ENCODE peak calls at places on chromosomes 4 and X, in five cellular contexts. F is Calu3, Z is neural progenitor cell, U is amniotic stem cell, I is upper lobe of right lung. Y is an unnamed sample.

GRCh38 chr4:167290684-167291083 is 56.4 kb upstream of the SPOCK3 start:
- DNase-seq in I (no peak), Z (peak; percentile 29), U (peak; percentile 26), F (no peak), Y (peak; percentile 65)

GRCh38 chr4:3827616-3828492 is 61.7 kb downstream of the ADRA2C start:
- DNase-seq in I (peak; percentile 89), Z (no peak), U (no peak), F (peak; percentile 72), Y (no peak)

GRCh38 chr4:15653864-15654391 is 1.2 kb downstream of the FBXL5 start:
- DNase-seq in F (no peak), Z (peak; percentile 16), I (no peak), U (no peak), Y (peak; percentile 61)

GRCh38 chrX:50098749-50099148 is 102.1 kb downstream of the AKAP4 start:
- DNase-seq in Z (no peak), U (no peak), F (no peak), I (no peak), Y (no peak)

GRCh38 chrX:46758163-46758955 is 559 bp downstream of the SLC9A7 start:
- DNase-seq in U (no peak), I (peak; percentile 66), Z (no peak), F (peak; percentile 12), Y (no peak)

GRCh38 chr4:107896651-107897050 is 34.7 kb upstream of the CYP2U1 start:
- DNase-seq in I (no peak), F (no peak), Z (no peak), U (no peak), Y (no peak)

GRCh38 chr4:55635760-55636621 is at the start of gene NMU:
- DNase-seq in F (peak; percentile 60), I (peak; percentile 86), Z (peak; percentile 79), U (no peak), Y (no peak)

GRCh38 chr4:182235016-182235415 is 8.2 kb upstream of the TENM3 start:
- DNase-seq in F (no peak), Z (no peak), I (no peak), U (no peak), Y (no peak)

GRCh38 chr4:126986005-126986404 is 646.8 kb upstream of the INTU start:
- DNase-seq in U (no peak), Z (no peak), I (no peak), F (no peak), Y (no peak)

GRCh38 chr4:163107754-163108153 is 58.9 kb downstream of the NAF1 start:
- DNase-seq in U (no peak), F (peak; percentile 6), Z (no peak), I (no peak), Y (peak; percentile 26)

GRCh38 chr4:139547979-139548378 is 8.0 kb downstream of the SETD7 start:
- DNase-seq in Z (no peak), F (no peak), I (no peak), U (no peak), Y (no peak)

GRCh38 chrX:33725556-33726232 is 406.4 kb downstream of the FAM47A start:
- DNase-seq in I (no peak), Z (peak; percentile 72), U (no peak), F (peak; percentile 35), Y (no peak)

GRCh38 chr4:112234952-112235609 is 3.5 kb downstream of the AP1AR start:
- DNase-seq in U (peak; percentile 65), F (peak; percentile 58), I (no peak), Z (peak; percentile 67), Y (peak; percentile 84)

GRCh38 chr4:51907001-51907669 is 64.2 kb downstream of the DCUN1D4 start:
- DNase-seq in U (no peak), I (no peak), F (no peak), Z (no peak), Y (no peak)

GRCh38 chr4:87529187-87529586 is at the start of gene SPARCL1:
- DNase-seq in Z (peak; percentile 30), U (no peak), I (no peak), F (no peak), Y (no peak)

GRCh38 chr4:20299515-20299914 is 47.8 kb downstream of the SLIT2 start:
- DNase-seq in U (peak; percentile 58), Z (peak; percentile 50), F (peak; percentile 11), I (no peak), Y (no peak)

GRCh38 chr4:126526335-126526734 is 1106.4 kb upstream of the INTU start:
- DNase-seq in Z (no peak), U (no peak), F (no peak), I (no peak), Y (no peak)

GRCh38 chr4:106369456-106370060 is 980 bp upstream of the GIMD1 start:
- DNase-seq in F (peak; percentile 43), Z (peak; percentile 67), U (peak; percentile 71), I (no peak), Y (peak; percentile 89)

GRCh38 chr4:30716158-30716557 is 4.0 kb upstream of the PCDH7 start:
- DNase-seq in Z (peak; percentile 48), F (no peak), U (peak; percentile 13), I (no peak), Y (peak; percentile 87)

GRCh38 chr4:128465523-128465922 is 177.9 kb upstream of the PGRMC2 start:
- DNase-seq in F (no peak), Z (no peak), I (no peak), U (no peak), Y (no peak)

GRCh38 chr4:8198206-8198905 is 734 bp upstream of the SH3TC1 start:
- DNase-seq in U (no peak), Z (no peak), F (no peak), I (peak; percentile 81), Y (no peak)